ENCODE peak calls at places on chromosomes 13 and 19, in five cellular contexts. X, Z, A, S and M are unnamed samples.

GRCh38 chr19:10747271-10747670 is 29.4 kb downstream of the DNM2 start:
- DNase-seq in X (no peak), Z (no peak), A (no peak), S (no peak), M (no peak)

GRCh38 chr19:35436477-35437141 is 11.4 kb upstream of the FFAR2 start:
- DNase-seq in X (no peak), Z (no peak), A (no peak), S (no peak), M (no peak)

GRCh38 chr13:23375007-23375971 is 58.2 kb downstream of the SACS start:
- DNase-seq in X (peak; percentile 65), Z (peak; percentile 86), A (peak; percentile 98), S (peak; percentile 98), M (peak; percentile 91)

GRCh38 chr13:43085545-43085944 is 62.2 kb downstream of the DNAJC15 start:
- DNase-seq in X (no peak), Z (no peak), A (no peak), S (no peak), M (no peak)

GRCh38 chr13:57630661-57631606 is 610 bp upstream of the PCDH17 start:
- DNase-seq in X (no peak), Z (no peak), A (peak; percentile 23), S (no peak), M (no peak)

GRCh38 chr13:49419292-49419691 is 24.6 kb downstream of the CAB39L start:
- DNase-seq in X (no peak), Z (no peak), A (no peak), S (no peak), M (no peak)

GRCh38 chr19:18098891-18099622 is 1.5 kb downstream of the MAST3 start:
- DNase-seq in X (no peak), Z (peak; percentile 74), A (peak; percentile 43), S (no peak), M (no peak)

GRCh38 chr19:11025006-11025405 is 64.2 kb downstream of the SMARCA4 start:
- DNase-seq in X (no peak), Z (no peak), A (no peak), S (no peak), M (no peak)

GRCh38 chr13:50676602-50677001 is 166.9 kb downstream of the DLEU7 start:
- DNase-seq in X (peak; percentile 27), Z (no peak), A (no peak), S (no peak), M (no peak)

GRCh38 chr19:2587001-2587719 is 111.2 kb downstream of the GADD45B start:
- DNase-seq in X (no peak), Z (no peak), A (no peak), S (no peak), M (no peak)

GRCh38 chr13:112133489-112134149 is 66.7 kb downstream of the SOX1 start:
- DNase-seq in X (no peak), Z (no peak), A (no peak), S (no peak), M (no peak)

GRCh38 chr13:64428196-64428595 is 2801.9 kb downstream of the PCDH9 start:
- DNase-seq in X (peak; percentile 1), Z (no peak), A (no peak), S (no peak), M (no peak)

GRCh38 chr19:19539738-19540703 is 2.0 kb downstream of the CILP2 start:
- DNase-seq in X (no peak), Z (no peak), A (peak; percentile 43), S (peak; percentile 38), M (no peak)

GRCh38 chr19:48102870-48103751 is 7.5 kb downstream of the PLA2G4C start:
- DNase-seq in X (peak; percentile 37), Z (no peak), A (peak; percentile 51), S (no peak), M (peak; percentile 68)

GRCh38 chr13:61760102-61760501 is 344.5 kb upstream of the PCDH20 start:
- DNase-seq in X (no peak), Z (no peak), A (no peak), S (no peak), M (no peak)

GRCh38 chr13:31201341-31202024 is 1.7 kb downstream of the B3GLCT start:
- DNase-seq in X (peak; percentile 4), Z (no peak), A (no peak), S (no peak), M (no peak)

GRCh38 chr19:38402623-38402966 is 298 bp upstream of the FAM98C start:
- DNase-seq in X (no peak), Z (no peak), A (no peak), S (no peak), M (no peak)